ENCODE peak calls at places on chromosomes 13 and 19, in eight cellular contexts. J, K, M, E, O, G, Y and V are unnamed samples.

GRCh38 chr13:93522486-93522885 is 295.9 kb downstream of the GPC6 start:
- DNase-seq in E (no peak), J (no peak), Y (no peak), K (no peak), M (no peak), O (no peak), G (peak), V (no peak)

GRCh38 chr19:1551068-1552040 is 16.8 kb downstream of the MEX3D start:
- DNase-seq in K (no peak), G (no peak), E (no peak), Y (no peak), M (no peak), J (no peak), O (no peak), V (no peak)

GRCh38 chr13:45468676-45469075 is 3.9 kb downstream of the COG3 start:
- DNase-seq in O (no peak), Y (peak), J (no peak), E (no peak), M (no peak), K (no peak), G (no peak), V (no peak)

GRCh38 chr19:33750587-33751385 is 45.9 kb upstream of the KCTD15 start:
- DNase-seq in E (no peak), G (no peak), O (no peak), Y (no peak), M (no peak), K (peak), J (no peak), V (no peak)

GRCh38 chr13:112740502-112741131 is 50.8 kb downstream of the ATP11A start:
- DNase-seq in K (no peak), Y (no peak), G (peak), E (peak), J (peak), M (peak), O (no peak), V (peak)

GRCh38 chr13:29886446-29886845 is 36.0 kb upstream of the UBL3 start:
- DNase-seq in E (no peak), J (no peak), G (no peak), O (no peak), M (no peak), Y (no peak), K (no peak), V (no peak)

GRCh38 chr19:42140125-42140754 is 8.0 kb upstream of the POU2F2 start:
- DNase-seq in E (peak), Y (no peak), J (peak), M (peak), K (no peak), G (peak), O (no peak), V (peak)

GRCh38 chr13:18921063-18921462 is 260.6 kb downstream of the TUBA3C start:
- DNase-seq in O (no peak), J (no peak), M (no peak), Y (no peak), K (no peak), G (no peak), E (no peak), V (no peak)

GRCh38 chr13:71218960-71219359 is 648.0 kb downstream of the DACH1 start:
- DNase-seq in O (no peak), E (peak), J (no peak), M (no peak), Y (peak), G (no peak), K (peak), V (peak)

GRCh38 chr13:69243366-69243765 is 864.3 kb upstream of the ATXN8OS start:
- DNase-seq in K (no peak), M (no peak), G (no peak), Y (peak), O (no peak), E (no peak), J (no peak), V (no peak)

GRCh38 chr13:42377640-42378382 is 105.9 kb downstream of the AKAP11 start:
- DNase-seq in E (no peak), M (no peak), G (no peak), O (no peak), J (no peak), K (no peak), Y (no peak), V (no peak)

GRCh38 chr13:95788100-95788463 is 111.1 kb downstream of the DNAJC3 start:
- DNase-seq in Y (no peak), K (no peak), M (no peak), E (no peak), O (no peak), G (no peak), J (no peak), V (no peak)

GRCh38 chr13:112779856-112780604 is 90.2 kb downstream of the ATP11A start:
- DNase-seq in G (no peak), J (peak), E (no peak), O (no peak), K (no peak), Y (no peak), M (peak), V (no peak)

GRCh38 chr13:71242191-71242590 is 624.8 kb downstream of the DACH1 start:
- DNase-seq in O (no peak), J (no peak), M (no peak), E (no peak), K (peak), Y (peak), G (no peak), V (peak)